ENCODE peak calls at places on chromosomes 1 and 21, in six cellular contexts. W is lower lobe of right lung; O is prostate gland; A is CD4-positive, alpha-beta memory T cell; P is neural progenitor cell; R is ovary. X is an unnamed sample.
A peak's percentile ranks its signal among the peaks of the same experiment; 100 is the strongest.

GRCh38 chr1:40898434-40898900 is 36.3 kb upstream of the CITED4 start:
- DNase-seq in P (no peak), W (no peak), O (peak; percentile 47), A (no peak), R (no peak), X (no peak)

GRCh38 chr1:34582356-34582755 is 172.5 kb upstream of the GJB5 start:
- DNase-seq in O (no peak), W (no peak), P (no peak), R (no peak), A (no peak), X (no peak)

GRCh38 chr1:185393205-185393604 is 76.2 kb upstream of the IVNS1ABP start:
- DNase-seq in P (no peak), O (no peak), A (no peak), W (no peak), R (no peak), X (no peak)

GRCh38 chr1:119582801-119583200 is 65.3 kb downstream of the ZNF697 start:
- DNase-seq in A (no peak), P (peak; percentile 69), R (no peak), O (peak; percentile 54), W (peak; percentile 59), X (no peak)

GRCh38 chr1:27886353-27886679 is 14.0 kb downstream of the THEMIS2 start:
- DNase-seq in A (no peak), R (no peak), P (no peak), W (no peak), O (no peak), X (no peak)

GRCh38 chr21:15875286-15875685 is 145.5 kb downstream of the USP25 start:
- DNase-seq in O (no peak), W (no peak), P (no peak), A (no peak), R (no peak), X (no peak)

GRCh38 chr1:64049900-64050540 is 153.4 kb upstream of the UBE2U start:
- DNase-seq in P (no peak), A (no peak), R (no peak), W (no peak), O (no peak), X (no peak)

GRCh38 chr1:202159534-202160371 is 649 bp downstream of the PTPN7 start:
- DNase-seq in W (no peak), P (no peak), R (no peak), O (no peak), A (peak; percentile 46), X (peak; percentile 55)

GRCh38 chr21:45269861-45270260 is 17.8 kb downstream of the POFUT2 start:
- DNase-seq in W (no peak), R (no peak), A (no peak), O (no peak), P (no peak), X (no peak)

GRCh38 chr1:187842406-187843165 is 1013.8 kb downstream of the PLA2G4A start:
- DNase-seq in P (peak; percentile 2), A (no peak), R (no peak), O (no peak), W (no peak), X (no peak)

GRCh38 chr21:17679002-17679600 is 66.4 kb upstream of the BTG3 start:
- DNase-seq in R (no peak), W (no peak), O (peak; percentile 37), A (peak; percentile 66), P (peak; percentile 69), X (no peak)

GRCh38 chr1:192675716-192676115 is 39.8 kb downstream of the RGS13 start:
- DNase-seq in A (no peak), R (no peak), P (no peak), W (no peak), O (no peak), X (no peak)

GRCh38 chr1:173048629-173049326 is 2.0 kb downstream of the TNFSF18 start:
- DNase-seq in P (no peak), O (no peak), W (no peak), R (no peak), A (no peak), X (no peak)

GRCh38 chr1:221740260-221740830 is 1.5 kb downstream of the DUSP10 start:
- DNase-seq in R (no peak), O (no peak), P (peak; percentile 12), A (no peak), W (no peak), X (no peak)

GRCh38 chr1:37718181-37718900 is 26.0 kb downstream of the CDCA8 start:
- DNase-seq in P (no peak), W (no peak), R (no peak), A (no peak), O (no peak), X (no peak)

GRCh38 chr1:245154429-245155185 is at the start of gene KIF26B:
- DNase-seq in P (peak; percentile 65), A (no peak), O (no peak), W (no peak), R (peak; percentile 21), X (no peak)

GRCh38 chr1:157968503-157968902 is 24.9 kb upstream of the KIRREL1 start:
- DNase-seq in A (no peak), P (no peak), R (no peak), W (no peak), O (no peak), X (no peak)

DNA sequence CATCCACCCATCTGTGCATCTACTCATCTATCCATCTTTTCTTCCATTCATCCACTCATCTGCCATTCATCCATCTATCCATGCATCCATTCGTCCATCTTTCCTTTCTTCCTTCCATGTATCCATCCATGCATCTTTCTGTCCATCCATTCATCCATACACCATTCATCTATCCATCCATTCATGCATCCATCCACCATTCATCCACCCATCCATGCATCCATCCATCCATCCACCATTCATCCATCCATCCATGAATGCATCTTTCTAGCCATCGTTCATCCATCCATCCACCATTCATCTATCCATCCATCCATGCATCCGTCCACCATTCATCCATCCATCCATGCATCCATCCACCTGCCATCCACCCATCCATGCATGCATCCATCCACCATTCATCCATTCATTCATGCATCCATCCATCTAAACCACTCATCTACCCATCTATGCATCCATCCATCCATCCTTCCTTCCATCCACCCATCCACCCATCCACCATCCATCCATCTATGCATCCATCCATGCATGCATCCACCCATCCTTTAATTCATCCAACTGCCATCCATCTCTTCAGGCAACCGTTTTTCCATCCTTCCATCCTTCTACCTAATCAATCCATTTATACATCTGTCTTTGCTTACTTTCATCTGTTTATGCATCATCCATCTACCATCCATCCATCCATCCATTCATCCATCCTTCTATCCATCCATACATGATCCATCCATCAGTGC is 87.1 kb downstream of the TRIM11 start:
- DNase-seq in P (no peak), R (no peak), A (no peak), W (no peak), O (no peak), X (no peak)
- H3K27ac ChIP-seq in P (no peak overlapping the region), R (no peak overlapping the region), A (no peak overlapping the region), W (no peak overlapping the region), O (no peak overlapping the region), X (no peak overlapping the region)

DNA sequence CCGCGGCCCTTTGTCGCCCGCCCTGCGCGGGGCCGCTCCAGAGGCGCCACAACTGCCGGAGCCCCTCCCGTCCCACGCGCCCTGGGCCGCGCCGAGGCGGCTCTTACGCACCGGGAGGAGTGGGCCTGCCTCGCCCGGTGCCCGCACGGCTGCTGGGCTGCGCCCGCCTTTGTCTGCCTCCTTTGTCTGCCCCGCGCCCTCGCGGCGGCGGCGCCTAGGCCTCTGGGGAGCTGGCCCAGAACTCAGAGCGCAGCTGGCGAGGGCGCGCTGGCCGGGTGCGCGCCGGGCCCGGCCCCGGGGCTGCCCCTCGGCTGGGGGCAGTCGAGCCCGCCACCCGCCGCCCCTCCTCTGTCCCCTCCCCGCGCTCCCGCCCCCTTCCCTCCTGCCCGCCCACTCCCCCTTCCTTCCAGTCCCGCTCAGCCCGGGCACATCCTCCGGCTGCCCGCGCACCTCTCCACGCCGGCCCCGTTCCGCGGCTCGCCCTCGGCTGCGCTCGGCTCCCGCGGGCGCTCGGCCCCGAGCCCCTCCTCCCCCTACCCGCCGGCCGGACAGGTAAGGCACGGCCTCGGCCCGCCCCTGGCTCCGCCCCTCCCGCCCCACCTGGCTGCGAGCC is at the start of gene DRAXIN:
- DNase-seq in W (no peak), A (peak; percentile 6), O (no peak), R (no peak), P (peak; percentile 90), X (no peak)
- H3K4me3 ChIP-seq in W (peak within 1 kb of the TSS; percentile 35), A (no peak within 1 kb of the TSS), O (peak within 1 kb of the TSS; percentile 6), R (no peak within 1 kb of the TSS), P (peak within 1 kb of the TSS; percentile 97), X (peak within 1 kb of the TSS; percentile 32)

GRCh38 chr1:89959719-89960118 is 35.2 kb upstream of the ZNF326 start:
- DNase-seq in W (no peak), P (no peak), O (no peak), A (no peak), R (no peak), X (no peak)
- H3K9me3 ChIP-seq in W (no peaks in the 10 kb centered on the region), P (no peaks in the 10 kb centered on the region), O (no peaks in the 10 kb centered on the region), A (no peaks in the 10 kb centered on the region), R (no peaks in the 10 kb centered on the region), X (no peaks in the 10 kb centered on the region)

GRCh38 chr1:20346433-20346832 is 55.8 kb downstream of the VWA5B1 start:
- DNase-seq in W (no peak), A (no peak), P (no peak), O (no peak), R (no peak), X (no peak)

GRCh38 chr1:20343149-20343936 is 52.7 kb downstream of the VWA5B1 start:
- DNase-seq in P (peak; percentile 89), A (peak; percentile 20), W (no peak), R (peak; percentile 79), O (no peak), X (no peak)

GRCh38 chr1:20345419-20345818 is 54.7 kb downstream of the VWA5B1 start:
- DNase-seq in A (no peak), O (no peak), P (no peak), W (no peak), R (no peak), X (no peak)

GRCh38 chr1:20343937-20344302 is 53.2 kb downstream of the VWA5B1 start:
- DNase-seq in P (no peak), W (no peak), R (no peak), A (no peak), O (no peak), X (no peak)

DNA sequence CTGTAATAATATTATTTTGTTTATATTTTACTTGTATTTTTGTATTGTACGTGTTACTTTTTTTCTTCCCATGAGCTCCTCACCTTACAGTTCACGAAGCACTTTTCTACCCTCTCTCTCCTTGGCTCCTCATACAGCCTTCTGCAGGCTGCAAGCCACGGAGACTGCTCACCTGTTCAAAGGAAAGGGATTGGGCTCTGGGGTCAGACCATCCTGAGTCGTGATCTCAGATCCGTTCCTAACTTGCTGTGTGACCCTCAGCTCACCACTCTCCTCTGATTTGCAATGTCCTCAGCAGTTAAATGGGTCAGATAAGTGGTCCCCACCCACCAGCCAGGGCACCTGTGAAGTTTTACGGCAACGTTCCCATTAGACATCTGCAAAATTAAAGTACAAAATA is 54.1 kb downstream of the VWA5B1 start:
- DNase-seq in P (no peak), A (no peak), W (no peak), R (no peak), O (no peak), X (no peak)
- H3K27ac ChIP-seq in P (no peak overlapping the region), A (no peak overlapping the region), W (no peak overlapping the region), R (no peak overlapping the region), O (no peak overlapping the region), X (no peak overlapping the region)